ENCODE peak calls at places on chromosomes 5 and 9, in five cellular contexts. T is fibroblast of lung; H is activated naive CD4-positive, alpha-beta T cell treated with anti-CD3 and anti-CD28 coated beads, Interleukin-2, amount 50 U/mL, for 16 hours; M is NAMALWA; W is CD4-positive, alpha-beta T cell. B is an unnamed sample.

GRCh38 chr9:96524764-96525163 is 74.8 kb downstream of the HABP4 start:
- DNase-seq in T (no peak), H (no peak), M (no peak), W (no peak), B (no peak)

GRCh38 chr9:69307446-69308216 is 17.4 kb upstream of the ENTREP1 start:
- DNase-seq in T (no peak), H (no peak), M (no peak), W (no peak), B (no peak)

GRCh38 chr5:178307266-178308045 is 74.9 kb upstream of the PHYKPL start:
- DNase-seq in T (no peak), H (no peak), M (no peak), W (no peak), B (no peak)

GRCh38 chr5:53069626-53070025 is 39.9 kb downstream of the MOCS2 start:
- DNase-seq in T (peak), H (peak), M (no peak), W (no peak), B (no peak)

GRCh38 chr5:159322180-159322579 is 8.1 kb downstream of the IL12B start:
- DNase-seq in T (no peak), H (no peak), M (no peak), W (no peak), B (no peak)

GRCh38 chr5:159764283-159764927 is 151.9 kb upstream of the ADRA1B start:
- DNase-seq in T (peak), H (no peak), M (no peak), W (no peak), B (peak)

GRCh38 chr9:5884191-5884590 is 6.5 kb upstream of the MLANA start:
- DNase-seq in T (no peak), H (no peak), M (no peak), W (no peak), B (no peak)

GRCh38 chr5:463952-464351 is 21.0 kb downstream of the EXOC3 start:
- DNase-seq in T (no peak), H (peak), M (no peak), W (peak), B (no peak)

GRCh38 chr9:135320331-135320730 is 159.3 kb upstream of the PPP1R26 start:
- DNase-seq in T (no peak), H (no peak), M (no peak), W (no peak), B (no peak)

GRCh38 chr5:139453683-139454567 is 8.6 kb downstream of the ECSCR start:
- DNase-seq in T (no peak), H (no peak), M (no peak), W (no peak), B (no peak)

GRCh38 chr5:96651948-96652753 is 10.0 kb upstream of the CAST start:
- DNase-seq in T (no peak), H (no peak), M (peak), W (no peak), B (peak)

GRCh38 chr9:110105107-110105506 is 102.9 kb downstream of the C9orf152 start:
- DNase-seq in T (peak), H (no peak), M (no peak), W (no peak), B (no peak)

GRCh38 chr5:154603978-154604679 is 126.1 kb upstream of the HAND1 start:
- DNase-seq in T (peak), H (no peak), M (no peak), W (no peak), B (no peak)

GRCh38 chr5:17412760-17413671 is 85.0 kb upstream of the TAF11L2 start:
- DNase-seq in T (no peak), H (no peak), M (peak), W (no peak), B (no peak)

GRCh38 chr9:124869466-124869985 is 7.6 kb downstream of the ARPC5L start:
- DNase-seq in T (no peak), H (peak), M (peak), W (peak), B (peak)

GRCh38 chr9:129237195-129237611 is 59.1 kb upstream of the IER5L start:
- DNase-seq in T (peak), H (peak), M (no peak), W (peak), B (no peak)

GRCh38 chr9:93329632-93330286 is 121.7 kb upstream of the FAM120A start:
- DNase-seq in T (no peak), H (no peak), M (no peak), W (no peak), B (no peak)

GRCh38 chr5:32612134-32612888 is 27.0 kb downstream of the SUB1 start:
- DNase-seq in T (no peak), H (no peak), M (no peak), W (no peak), B (no peak)

GRCh38 chr9:95506438-95506691 is 10.4 kb downstream of the PTCH1 start:
- DNase-seq in T (peak), H (no peak), M (peak), W (no peak), B (peak)

GRCh38 chr5:93925321-93925720 is 183.9 kb upstream of the POU5F2 start:
- DNase-seq in T (no peak), H (no peak), M (no peak), W (no peak), B (no peak)

GRCh38 chr5:169637085-169637855 is at the start of gene DOCK2:
- DNase-seq in T (no peak), H (peak), M (peak), W (peak), B (peak)

GRCh38 chr9:89668216-89668867 is 63.5 kb downstream of the GADD45G start:
- DNase-seq in T (no peak), H (no peak), M (no peak), W (no peak), B (no peak)

GRCh38 chr5:135964670-135965320 is 10.0 kb upstream of the LECT2 start:
- DNase-seq in T (peak), H (no peak), M (no peak), W (no peak), B (no peak)

GRCh38 chr5:52725065-52725746 is 62.5 kb upstream of the ITGA1 start:
- DNase-seq in T (no peak), H (peak), M (no peak), W (peak), B (no peak)

GRCh38 chr5:34517249-34517648 is 138.9 kb upstream of the RAI14 start:
- DNase-seq in T (peak), H (no peak), M (no peak), W (no peak), B (no peak)

GRCh38 chr9:83423815-83424707 is 114.1 kb downstream of the FRMD3 start:
- DNase-seq in T (no peak), H (no peak), M (no peak), W (no peak), B (no peak)

GRCh38 chr5:36230151-36230788 is 11.5 kb downstream of the NADK2 start:
- DNase-seq in T (no peak), H (no peak), M (no peak), W (no peak), B (no peak)

GRCh38 chr5:57054135-57054534 is 102.2 kb upstream of the MIER3 start:
- DNase-seq in T (no peak), H (no peak), M (no peak), W (no peak), B (no peak)

GRCh38 chr5:89396262-89396975 is 513.4 kb upstream of the MEF2C start:
- DNase-seq in T (peak), H (no peak), M (peak), W (no peak), B (peak)

GRCh38 chr5:126054593-126055347 is 368.4 kb upstream of the GRAMD2B start:
- DNase-seq in T (no peak), H (no peak), M (no peak), W (no peak), B (no peak)

GRCh38 chr5:114053377-114053776 is 308.5 kb upstream of the KCNN2 start:
- DNase-seq in T (no peak), H (no peak), M (no peak), W (no peak), B (no peak)

B was measured in endothelial cell.